ENCODE peak calls at places on chromosome 3, in four cellular contexts. U, W, I and J are unnamed samples.

GRCh38 chr3:30747771-30748281 is 141.4 kb downstream of the TGFBR2 start:
- DNase-seq in W (no peak), U (no peak), I (no peak), J (no peak)

GRCh38 chr3:87503901-87504498 is 227.6 kb upstream of the POU1F1 start:
- DNase-seq in W (peak; percentile 27), I (peak; percentile 28), U (no peak), J (peak; percentile 59)

GRCh38 chr3:64945171-64945684 is 257.4 kb upstream of the ADAMTS9 start:
- DNase-seq in U (no peak), I (no peak), W (peak; percentile 79), J (no peak)

GRCh38 chr3:124627501-124627908 is 102.7 kb upstream of the UMPS start:
- DNase-seq in I (no peak), W (no peak), U (no peak), J (no peak)

GRCh38 chr3:112086857-112087524 is 802 bp downstream of the C3orf52 start:
- DNase-seq in W (no peak), U (no peak), I (no peak), J (no peak)

GRCh38 chr3:22288756-22289155 is 537.7 kb upstream of the ZNF385D start:
- DNase-seq in W (no peak), U (no peak), I (no peak), J (no peak)

GRCh38 chr3:69719292-69719691 is 20.0 kb upstream of the MITF start:
- DNase-seq in I (no peak), W (no peak), U (no peak), J (no peak)

GRCh38 chr3:55160241-55160877 is 232.5 kb upstream of the LRTM1 start:
- DNase-seq in W (no peak), I (peak; percentile 6), U (no peak), J (peak; percentile 81)

GRCh38 chr3:153158961-153159735 is 2.9 kb upstream of the RAP2B start:
- DNase-seq in U (no peak), I (no peak), W (no peak), J (no peak)

GRCh38 chr3:174495928-174496327 is 363.2 kb upstream of the NAALADL2 start:
- DNase-seq in U (no peak), W (no peak), I (no peak), J (no peak)

GRCh38 chr3:196965804-196966173 is 2.8 kb downstream of the PIGZ start:
- DNase-seq in U (no peak), I (no peak), W (no peak), J (no peak)

GRCh38 chr3:75395601-75396315 is 268.4 kb upstream of the FRG2C start:
- DNase-seq in W (no peak), I (no peak), U (no peak), J (no peak)

GRCh38 chr3:12856626-12857025 is 15.3 kb upstream of the RPL32 start:
- DNase-seq in W (no peak), I (no peak), U (no peak), J (no peak)

GRCh38 chr3:181722156-181722555 is 10.4 kb downstream of the SOX2 start:
- DNase-seq in U (no peak), W (no peak), I (no peak), J (no peak)

GRCh38 chr3:149421764-149422163 is 44.3 kb upstream of the TM4SF1 start:
- DNase-seq in I (no peak), W (no peak), U (no peak), J (no peak)

GRCh38 chr3:31064021-31064420 is 169.6 kb upstream of the GADL1 start:
- DNase-seq in U (no peak), W (no peak), I (no peak), J (no peak)

GRCh38 chr3:193132923-193133463 is 108.0 kb upstream of the PLAAT1 start:
- DNase-seq in I (no peak), W (no peak), U (no peak), J (no peak)

GRCh38 chr3:16053794-16054193 is 120.7 kb upstream of the GALNT15 start:
- DNase-seq in U (no peak), W (no peak), I (no peak), J (no peak)

GRCh38 chr3:141477224-141477623 is 9.6 kb upstream of the RASA2 start:
- DNase-seq in I (no peak), W (no peak), U (no peak), J (no peak)

GRCh38 chr3:197468866-197469382 is 86.8 kb downstream of the BDH1 start:
- DNase-seq in I (no peak), U (no peak), W (no peak), J (no peak)

GRCh38 chr3:13790376-13791219 is 89.3 kb downstream of the WNT7A start:
- DNase-seq in U (no peak), W (no peak), I (no peak), J (no peak)

GRCh38 chr3:173399001-173399400 is 1.5 kb downstream of the NLGN1 start:
- DNase-seq in I (no peak), W (no peak), U (no peak), J (no peak)

GRCh38 chr3:111302073-111302472 is 230.5 kb downstream of the NECTIN3 start:
- DNase-seq in I (no peak), U (no peak), W (no peak), J (no peak)

GRCh38 chr3:192413461-192413860 is 313.9 kb downstream of the FGF12 start:
- DNase-seq in W (no peak), U (no peak), I (no peak), J (no peak)

GRCh38 chr3:129723558-129724324 is 117.3 kb upstream of the PLXND1 start:
- DNase-seq in U (no peak), I (no peak), W (no peak), J (no peak)

GRCh38 chr3:176351408-176351807 is 845.9 kb downstream of the TBL1XR1 start:
- DNase-seq in W (no peak), U (no peak), I (no peak), J (no peak)

GRCh38 chr3:175146258-175146657 is 287.1 kb downstream of the NAALADL2 start:
- DNase-seq in U (no peak), I (no peak), W (no peak), J (no peak)

GRCh38 chr3:128317698-128318231 is 148.9 kb downstream of the DNAJB8 start:
- DNase-seq in W (no peak), U (no peak), I (no peak), J (no peak)

GRCh38 chr3:178342111-178342510 is 194.1 kb upstream of the KCNMB2 start:
- DNase-seq in U (no peak), I (no peak), W (no peak), J (no peak)

GRCh38 chr3:105957722-105958121 is 88.9 kb upstream of the CBLB start:
- DNase-seq in I (no peak), W (no peak), U (no peak), J (no peak)

GRCh38 chr3:10551821-10552630 is 46.6 kb upstream of the ATP2B2 start:
- DNase-seq in I (no peak), U (peak; percentile 92), W (no peak), J (peak; percentile 16)

GRCh38 chr3:192444096-192444790 is 283.1 kb downstream of the FGF12 start:
- DNase-seq in I (peak; percentile 59), W (peak; percentile 50), U (peak; percentile 75), J (peak; percentile 68)

GRCh38 chr3:171054231-171054630 is 27.7 kb upstream of the SLC2A2 start:
- DNase-seq in U (no peak), W (no peak), I (no peak), J (no peak)